ENCODE peak calls at places on chromosomes 16 and 17, in four cellular contexts. W, G, A and B are unnamed samples. For H3K4me1, the result is how much of the 10 kb centered on the place peaks cover.

GRCh38 chr17:21104608-21105007 is 22.2 kb upstream of the DHRS7B start:
- DNase-seq in W (no peak), G (no peak), A (no peak), B (no peak)

GRCh38 chr17:77687417-77687816 is 271.1 kb upstream of the TNRC6C start:
- DNase-seq in W (no peak), G (no peak), A (no peak), B (no peak)

GRCh38 chr17:81685108-81685507 is 1.3 kb downstream of the HGS start:
- DNase-seq in W (no peak), G (no peak), A (no peak), B (no peak)

GRCh38 chr16:19601083-19601976 is 45.8 kb downstream of the VPS35L start:
- DNase-seq in W (peak), G (peak), A (peak), B (no peak)

GRCh38 chr17:72706396-72706981 is 386.0 kb downstream of the SLC39A11 start:
- DNase-seq in W (no peak), G (no peak), A (no peak), B (no peak)

GRCh38 chr17:39143552-39144093 is 7.8 kb downstream of the PLXDC1 start:
- DNase-seq in W (no peak), G (no peak), A (peak), B (peak)

GRCh38 chr17:36632916-36633846 is 31.8 kb downstream of the MRM1 start:
- DNase-seq in W (no peak), G (no peak), A (no peak), B (no peak)

GRCh38 chr17:79340771-79341528 is 266.3 kb downstream of the ENGASE start:
- DNase-seq in W (no peak), G (no peak), A (no peak), B (no peak)

GRCh38 chr17:61248399-61248798 is 151.2 kb upstream of the TBX2 start:
- DNase-seq in W (no peak), G (no peak), A (no peak), B (no peak)

GRCh38 chr17:3950584-3950983 is 13.7 kb downstream of the ATP2A3 start:
- DNase-seq in W (no peak), G (no peak), A (no peak), B (no peak)

GRCh38 chr16:3456374-3456773 is 12.9 kb downstream of the NAA60 start:
- DNase-seq in W (no peak), G (no peak), A (no peak), B (no peak)

GRCh38 chr16:20333120-20333519 is 5.8 kb upstream of the GP2 start:
- DNase-seq in W (no peak), G (no peak), A (no peak), B (no peak)

DNA sequence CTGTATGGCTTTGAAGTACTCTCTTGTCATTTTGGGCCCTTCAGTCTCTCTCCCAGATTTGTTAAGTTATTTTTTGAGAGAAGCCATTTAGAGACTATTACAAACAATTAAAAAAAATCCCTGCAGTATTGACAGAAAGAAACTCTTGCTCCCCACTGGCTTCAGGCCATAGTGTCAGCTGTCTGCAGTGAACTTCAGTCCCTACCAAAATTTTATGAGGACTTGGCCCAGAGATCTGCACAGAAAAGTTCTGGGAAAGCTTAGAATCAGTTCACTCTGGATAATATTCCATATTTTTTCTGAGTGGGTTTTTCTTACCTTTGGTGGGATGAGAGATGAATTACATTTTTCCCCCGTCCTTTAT is 30.9 kb upstream of the SUPT4H1 start:
- DNase-seq in W (no peak), G (no peak), A (no peak), B (no peak)
- H3K4me1 ChIP-seq in W (half or more), G (under half), A (under half), B (under half)

DNA sequence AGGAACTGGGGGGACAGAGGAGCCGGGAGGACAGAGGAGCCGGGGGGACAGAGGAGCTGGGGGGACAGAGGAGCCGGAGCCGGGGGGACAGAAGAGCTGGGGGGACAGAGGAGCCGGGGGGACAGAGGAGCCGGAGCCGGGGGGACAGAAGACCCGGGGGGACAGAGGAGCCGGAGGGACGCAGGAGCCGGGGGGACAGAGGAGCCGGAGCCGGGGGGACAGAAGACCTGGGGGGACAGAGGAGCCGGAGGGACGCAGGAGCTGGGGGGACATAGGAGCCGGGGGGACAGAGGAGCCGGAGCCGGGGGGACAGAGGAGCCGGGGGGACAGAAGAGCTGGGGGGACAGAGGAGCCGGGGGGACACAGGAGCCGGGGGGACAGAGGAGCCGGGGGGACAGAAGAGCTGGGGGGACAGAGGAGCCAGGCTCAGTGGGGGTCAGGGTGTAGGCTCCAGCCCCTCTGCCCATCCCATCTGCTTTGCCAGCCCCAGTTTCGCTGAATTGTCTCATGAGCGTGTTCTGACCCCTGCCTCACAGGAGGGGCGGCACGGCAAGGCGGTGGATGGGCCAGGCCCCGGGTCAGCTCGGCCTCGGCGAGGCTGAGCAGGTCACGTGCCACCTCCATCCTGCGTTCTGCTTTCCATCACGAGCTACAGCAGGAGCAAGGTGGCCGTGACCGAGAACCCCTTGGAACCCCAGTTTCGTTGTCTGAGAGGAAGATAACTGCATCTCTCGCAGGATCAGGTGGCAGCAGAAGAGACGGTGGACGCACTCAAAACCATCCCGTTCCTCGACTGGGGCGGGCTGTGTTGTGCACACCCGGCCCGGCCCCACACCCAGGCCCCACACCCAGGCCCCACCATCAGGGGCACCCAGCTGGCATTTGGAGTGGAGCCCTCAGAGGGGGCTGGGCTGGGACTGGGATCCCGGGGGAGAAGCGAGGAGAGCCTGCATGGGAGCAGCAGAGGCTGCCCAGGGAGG is 26.1 kb upstream of the CBFA2T3 start:
- DNase-seq in W (no peak), G (no peak), A (no peak), B (peak)
- TF ChIP-seq CTCF in W (no peak), G (no peak), A (no peak), B (no peak)

DNA sequence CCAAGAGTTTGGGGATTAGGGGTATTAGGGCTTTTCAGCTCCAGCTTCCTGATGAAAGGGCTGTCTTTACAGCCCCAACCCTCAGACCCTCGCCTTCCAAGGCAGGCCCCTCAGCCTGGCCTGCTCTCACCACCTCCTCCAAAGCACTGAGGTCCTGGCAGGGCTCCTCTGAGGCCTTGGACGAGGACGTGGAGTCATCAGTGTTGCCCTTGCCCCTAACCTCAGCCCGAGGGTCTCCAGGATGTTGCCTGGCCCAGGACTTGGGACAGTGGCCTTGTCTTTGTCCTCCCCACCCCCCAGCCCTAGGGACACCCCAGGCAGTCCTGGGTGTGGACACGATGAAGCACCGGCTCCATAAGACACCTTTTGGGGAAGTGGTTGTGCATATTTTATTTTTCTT is 28.2 kb downstream of the B9D1 start:
- DNase-seq in W (no peak), G (no peak), A (no peak), B (no peak)
- TF ChIP-seq POLR2A in W (no peak), G (no peak), A (no peak), B (no peak)

GRCh38 chr17:45291170-45291805 is 25.5 kb downstream of the MAP3K14 start:
- DNase-seq in W (no peak), G (no peak), A (no peak), B (no peak)
- H3K4me1 ChIP-seq in W (under half), G (under half), A (under half), B (half or more)